ENCODE peak calls at places on chromosomes 11 and 22, in five cellular contexts. I is GM12865, V is choroid plexus epithelial cell, J is RWPE1, X is progenitor cell of endocrine pancreas. C is an unnamed sample.
A peak's percentile ranks its signal among the peaks of the same experiment; 100 is the strongest.

GRCh38 chr11:106794058-106794457 is 224.2 kb downstream of the GUCY1A2 start:
- DNase-seq in I (no peak), V (peak; percentile 18), J (no peak), X (no peak), C (no peak)

GRCh38 chr11:58505849-58506248 is 2.1 kb downstream of the OR5B21 start:
- DNase-seq in I (no peak), V (no peak), J (no peak), X (no peak), C (no peak)

GRCh38 chr11:102643941-102644340 is 18.8 kb upstream of the MMP20 start:
- DNase-seq in I (no peak), V (no peak), J (no peak), X (no peak), C (no peak)

GRCh38 chr11:116224154-116224888 is 548.5 kb downstream of the BUD13 start:
- DNase-seq in I (peak; percentile 60), V (peak; percentile 43), J (peak; percentile 41), X (peak; percentile 42), C (peak; percentile 63)

GRCh38 chr11:134476435-134477021 is 64.5 kb upstream of the B3GAT1 start:
- DNase-seq in I (no peak), V (no peak), J (peak; percentile 34), X (peak; percentile 50), C (peak; percentile 67)

GRCh38 chr11:65321076-65321475 is 6.4 kb downstream of the CDC42EP2 start:
- DNase-seq in I (no peak), V (no peak), J (no peak), X (no peak), C (no peak)

GRCh38 chr22:22060200-22061084 is 77.9 kb upstream of the TOP3B start:
- DNase-seq in I (peak; percentile 74), V (peak; percentile 53), J (peak; percentile 41), X (peak; percentile 41), C (peak; percentile 82)

GRCh38 chr11:68092411-68092810 is 28.8 kb downstream of the CHKA start:
- DNase-seq in I (no peak), V (no peak), J (no peak), X (no peak), C (no peak)

GRCh38 chr11:35144811-35145210 is 5.8 kb downstream of the CD44 start:
- DNase-seq in I (no peak), V (peak; percentile 61), J (no peak), X (no peak), C (no peak)

GRCh38 chr11:27423125-27423524 is 49.5 kb downstream of the LGR4 start:
- DNase-seq in I (no peak), V (peak; percentile 87), J (peak; percentile 48), X (no peak), C (no peak)

GRCh38 chr22:42688241-42688913 is 32.3 kb downstream of the A4GALT start:
- DNase-seq in I (no peak), V (peak; percentile 96), J (peak; percentile 81), X (no peak), C (peak; percentile 49)

GRCh38 chr22:46561435-46561905 is 24.1 kb upstream of the CELSR1 start:
- DNase-seq in I (peak; percentile 76), V (peak; percentile 42), J (no peak), X (no peak), C (no peak)

GRCh38 chr11:36073411-36074203 is 129.7 kb downstream of the LDLRAD3 start:
- DNase-seq in I (peak; percentile 3), V (peak; percentile 88), J (no peak), X (no peak), C (no peak)

GRCh38 chr22:26438006-26438405 is 8.9 kb downstream of the ASPHD2 start:
- DNase-seq in I (no peak), V (no peak), J (no peak), X (no peak), C (no peak)

GRCh38 chr11:69142894-69143293 is 12.8 kb upstream of the SMIM38 start:
- DNase-seq in I (no peak), V (no peak), J (no peak), X (no peak), C (no peak)

GRCh38 chr22:49270595-49271368 is 556.9 kb downstream of the BRD1 start:
- DNase-seq in I (no peak), V (no peak), J (no peak), X (no peak), C (no peak)

GRCh38 chr11:107562647-107563208 is 2.8 kb downstream of the ALKBH8 start:
- DNase-seq in I (no peak), V (peak; percentile 62), J (peak; percentile 81), X (no peak), C (no peak)

GRCh38 chr11:128421577-128421976 is 165.8 kb downstream of the ETS1 start:
- DNase-seq in I (no peak), V (peak; percentile 58), J (no peak), X (no peak), C (no peak)

GRCh38 chr22:38218661-38219331 is 17.0 kb downstream of the MAFF start:
- DNase-seq in I (peak; percentile 71), V (peak; percentile 96), J (peak; percentile 71), X (peak; percentile 34), C (peak; percentile 63)

GRCh38 chr11:63489879-63490278 is 1.1 kb downstream of the PLAAT5 start:
- DNase-seq in I (peak; percentile 12), V (peak; percentile 59), J (no peak), X (no peak), C (no peak)

GRCh38 chr11:36500315-36500721 is 9.8 kb downstream of the TRAF6 start:
- DNase-seq in I (peak; percentile 51), V (peak; percentile 92), J (peak; percentile 63), X (no peak), C (no peak)

DNA sequence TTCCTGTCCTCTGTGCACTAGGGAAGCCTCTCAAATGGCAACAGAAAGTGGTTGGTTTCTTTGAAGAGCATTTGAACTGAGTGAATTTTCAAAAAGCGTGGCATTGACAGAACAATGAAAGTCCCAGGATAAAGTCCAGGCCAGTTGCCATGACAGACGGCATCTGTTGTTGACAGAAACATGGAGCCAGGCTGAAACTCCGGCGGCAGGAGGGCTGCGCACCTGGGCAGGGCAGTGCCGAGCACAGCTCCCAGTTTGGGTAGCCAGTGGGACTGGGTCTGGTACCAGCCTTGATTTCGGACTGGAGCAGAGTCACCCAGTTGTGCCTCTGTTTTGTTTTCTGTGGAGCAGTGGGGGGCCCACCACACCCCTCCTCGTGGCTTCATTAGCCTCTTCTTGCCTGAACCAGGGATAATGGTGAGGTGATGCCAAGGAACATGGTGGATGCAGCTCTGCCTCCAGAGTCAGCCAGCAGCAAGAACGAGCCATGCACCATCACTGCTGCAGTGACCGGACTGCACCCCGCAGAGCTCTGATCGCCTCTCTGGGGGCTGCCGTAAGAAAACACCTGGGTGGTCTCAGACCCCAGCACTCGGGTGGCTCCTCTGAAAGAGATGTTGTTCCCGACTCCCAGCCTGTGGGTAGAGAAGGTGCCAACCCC is 9.8 kb upstream of the SEPTIN5 start:
- DNase-seq in I (no peak), V (no peak), J (no peak), X (no peak), C (no peak)
- TF ChIP-seq CTCF in I (no peak), V (no peak), J (no peak), X (no peak), C (no peak)

DNA sequence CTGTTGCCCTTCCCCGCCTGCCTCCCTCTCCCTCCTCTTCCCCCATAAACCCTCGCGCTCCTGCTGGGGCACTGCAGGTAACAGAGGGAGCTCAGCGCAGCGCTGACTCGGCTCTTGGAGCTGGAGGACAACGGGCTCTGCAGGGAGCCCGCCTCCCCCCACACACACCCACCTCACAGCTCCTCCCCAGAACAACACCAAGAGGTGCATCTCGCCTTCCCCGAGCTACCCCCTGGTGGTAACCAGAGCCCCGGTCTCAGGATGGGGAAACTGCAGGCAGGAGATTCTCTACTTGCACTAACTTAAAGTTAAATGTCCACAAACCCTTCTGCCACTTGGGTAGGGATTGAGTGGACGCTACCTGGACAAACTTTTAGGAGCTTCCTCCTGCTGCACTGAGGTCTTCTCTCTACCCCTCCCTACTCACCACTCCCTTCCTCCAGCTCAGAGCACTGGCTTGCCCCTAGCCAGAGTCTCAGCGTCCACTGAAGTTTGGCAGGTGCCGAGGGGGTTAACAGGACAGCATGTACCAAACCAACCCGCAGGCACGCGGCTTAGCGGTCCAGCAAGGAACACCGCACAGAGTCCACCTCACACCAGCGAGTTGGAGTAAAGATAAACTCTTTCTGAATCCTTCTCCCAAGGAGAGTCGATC is 4.0 kb upstream of the SCN4B start:
- DNase-seq in I (no peak), V (no peak), J (no peak), X (no peak), C (no peak)
- TF ChIP-seq CTCF in I (no peak), V (no peak), J (no peak), X (no peak), C (no peak)

GRCh38 chr11:78350101-78350645 is 67.4 kb downstream of the GAB2 start:
- DNase-seq in I (no peak), V (peak; percentile 54), J (no peak), X (no peak), C (no peak)

GRCh38 chr11:78351979-78352731 is 65.5 kb downstream of the GAB2 start:
- DNase-seq in I (no peak), V (peak; percentile 63), J (no peak), X (no peak), C (no peak)

GRCh38 chr11:78351193-78351592 is 66.4 kb downstream of the GAB2 start:
- DNase-seq in I (no peak), V (no peak), J (no peak), X (no peak), C (no peak)

GRCh38 chr11:78349614-78350013 is 68.0 kb downstream of the GAB2 start:
- DNase-seq in I (no peak), V (no peak), J (no peak), X (no peak), C (no peak)

DNA sequence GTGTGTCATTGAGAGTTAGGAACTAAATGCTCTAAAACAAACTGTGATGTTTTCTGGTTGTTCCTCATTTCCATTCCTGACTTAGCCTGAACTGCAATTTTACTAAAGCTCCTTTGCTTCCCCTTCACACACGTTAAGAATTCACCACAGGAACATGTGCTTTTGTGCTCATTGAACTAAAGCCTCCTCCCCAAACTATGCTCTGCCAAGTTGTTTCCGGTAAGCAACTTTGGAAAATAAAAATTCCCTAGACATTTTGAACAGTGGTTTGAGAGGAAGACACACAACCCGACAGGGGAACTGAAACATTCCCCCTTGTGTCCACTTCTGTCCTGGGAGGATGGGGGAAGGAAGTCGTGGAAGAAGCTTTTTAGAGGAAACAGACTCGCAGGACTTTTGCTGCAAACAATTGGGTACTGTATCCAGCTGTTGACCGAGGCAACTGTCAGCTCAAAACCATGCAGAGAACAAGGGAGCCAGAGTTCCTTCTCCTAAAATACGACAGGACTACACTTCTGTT is 66.9 kb downstream of the GAB2 start:
- DNase-seq in I (no peak), V (peak; percentile 70), J (no peak), X (no peak), C (peak; percentile 22)
- TF ChIP-seq CTCF in I (no peak), V (no peak), J (no peak), X (no peak), C (no peak)

GRCh38 chr11:123116486-123116885 is 54.5 kb upstream of the HSPA8 start:
- DNase-seq in I (no peak), V (no peak), J (no peak), X (no peak), C (no peak)

GRCh38 chr11:123107945-123108344 is 46.0 kb upstream of the HSPA8 start:
- DNase-seq in I (no peak), V (no peak), J (no peak), X (no peak), C (no peak)

GRCh38 chr11:123110397-123110796 is 48.5 kb upstream of the HSPA8 start:
- DNase-seq in I (no peak), V (no peak), J (no peak), X (no peak), C (no peak)

DNA sequence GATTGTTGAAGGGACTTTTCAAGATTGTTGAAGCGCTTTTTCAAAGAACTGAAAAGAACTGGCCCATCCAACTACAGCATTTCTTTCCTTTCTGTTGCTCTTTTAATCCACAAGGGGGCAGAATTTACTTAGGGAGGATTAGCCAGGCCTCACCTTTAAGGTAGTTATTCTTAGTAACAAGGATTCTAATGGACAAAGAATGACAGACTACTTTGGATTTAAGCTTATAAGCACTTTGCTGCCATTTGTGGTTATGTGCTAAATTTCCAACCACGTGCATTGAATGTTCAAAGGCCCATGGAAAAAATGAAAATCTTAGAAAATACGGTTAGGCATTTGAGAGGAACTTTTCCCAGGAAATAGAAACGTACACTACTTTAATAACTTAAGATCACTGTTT is 49.5 kb upstream of the HSPA8 start:
- DNase-seq in I (peak; percentile 54), V (peak; percentile 70), J (peak; percentile 64), X (no peak), C (no peak)
- TF ChIP-seq CTCF in I (peak; percentile 58), V (peak; percentile 78), J (peak; percentile 81), X (peak; percentile 78), C (peak; percentile 91)

C was measured in endothelial cell.